ENCODE peak calls at places on chromosomes 4 and X, in six cellular contexts. One of them, this sample, is unnamed.

GRCh38 chr4:81032805-81033684 is 2.5 kb downstream of the BMP3 start:
- DNase-seq in effector memory CD4-positive, alpha-beta T cell: no peak
- DNase-seq in AG08395: no peak
- DNase-seq in bronchial epithelial cell: peak
- DNase-seq in AG10803: no peak
- DNase-seq in M059J: no peak
- DNase-seq in this sample: no peak

GRCh38 chr4:107997001-107997788 is 7.5 kb downstream of the HADH start:
- DNase-seq in AG10803: peak
- DNase-seq in bronchial epithelial cell: no peak
- DNase-seq in M059J: peak
- DNase-seq in AG08395: peak
- DNase-seq in effector memory CD4-positive, alpha-beta T cell: no peak
- DNase-seq in this sample: no peak

GRCh38 chr4:137705171-137705783 is 173.0 kb upstream of the PCDH18 start:
- DNase-seq in AG10803: peak
- DNase-seq in M059J: peak
- DNase-seq in AG08395: peak
- DNase-seq in bronchial epithelial cell: peak
- DNase-seq in effector memory CD4-positive, alpha-beta T cell: no peak
- DNase-seq in this sample: no peak

GRCh38 chr4:22515145-22515887 is 550 bp downstream of the ADGRA3 start:
- DNase-seq in AG10803: peak
- DNase-seq in AG08395: peak
- DNase-seq in M059J: peak
- DNase-seq in bronchial epithelial cell: peak
- DNase-seq in effector memory CD4-positive, alpha-beta T cell: no peak
- DNase-seq in this sample: peak

GRCh38 chr4:51853027-51853682 is 10.2 kb downstream of the DCUN1D4 start:
- DNase-seq in effector memory CD4-positive, alpha-beta T cell: no peak
- DNase-seq in M059J: no peak
- DNase-seq in AG08395: no peak
- DNase-seq in bronchial epithelial cell: no peak
- DNase-seq in AG10803: no peak
- DNase-seq in this sample: no peak

GRCh38 chr4:20022471-20022870 is 229.2 kb upstream of the SLIT2 start:
- DNase-seq in AG10803: no peak
- DNase-seq in AG08395: no peak
- DNase-seq in M059J: no peak
- DNase-seq in bronchial epithelial cell: no peak
- DNase-seq in effector memory CD4-positive, alpha-beta T cell: no peak
- DNase-seq in this sample: no peak

GRCh38 chrX:81377329-81377728 is 175.4 kb downstream of the SH3BGRL start:
- DNase-seq in AG10803: peak
- DNase-seq in AG08395: peak
- DNase-seq in M059J: peak
- DNase-seq in effector memory CD4-positive, alpha-beta T cell: no peak
- DNase-seq in bronchial epithelial cell: peak
- DNase-seq in this sample: peak

GRCh38 chr4:52914051-52914605 is 52.0 kb downstream of the RASL11B start:
- DNase-seq in AG10803: peak
- DNase-seq in bronchial epithelial cell: peak
- DNase-seq in AG08395: peak
- DNase-seq in effector memory CD4-positive, alpha-beta T cell: no peak
- DNase-seq in M059J: peak
- DNase-seq in this sample: no peak

GRCh38 chrX:63739885-63740284 is 45.1 kb downstream of the ARHGEF9 start:
- DNase-seq in AG10803: no peak
- DNase-seq in M059J: no peak
- DNase-seq in effector memory CD4-positive, alpha-beta T cell: no peak
- DNase-seq in AG08395: no peak
- DNase-seq in bronchial epithelial cell: no peak
- DNase-seq in this sample: no peak

GRCh38 chr4:25320374-25321172 is 8.0 kb downstream of the ZCCHC4 start:
- DNase-seq in M059J: peak
- DNase-seq in bronchial epithelial cell: peak
- DNase-seq in AG10803: peak
- DNase-seq in AG08395: peak
- DNase-seq in effector memory CD4-positive, alpha-beta T cell: no peak
- DNase-seq in this sample: peak

GRCh38 chr4:153393397-153393796 is 48.9 kb downstream of the MND1 start:
- DNase-seq in bronchial epithelial cell: peak
- DNase-seq in AG08395: peak
- DNase-seq in M059J: peak
- DNase-seq in AG10803: peak
- DNase-seq in effector memory CD4-positive, alpha-beta T cell: no peak
- DNase-seq in this sample: no peak

GRCh38 chrX:77910108-77910840 is at the start of gene ATP7A:
- DNase-seq in bronchial epithelial cell: peak
- DNase-seq in AG10803: peak
- DNase-seq in AG08395: peak
- DNase-seq in effector memory CD4-positive, alpha-beta T cell: peak
- DNase-seq in M059J: peak
- DNase-seq in this sample: peak

GRCh38 chr4:101678180-101678579 is 112.3 kb upstream of the BANK1 start:
- DNase-seq in M059J: peak
- DNase-seq in AG10803: peak
- DNase-seq in AG08395: no peak
- DNase-seq in effector memory CD4-positive, alpha-beta T cell: no peak
- DNase-seq in bronchial epithelial cell: no peak
- DNase-seq in this sample: no peak

GRCh38 chr4:125735107-125735506 is 420.4 kb downstream of the FAT4 start:
- DNase-seq in M059J: peak
- DNase-seq in AG10803: peak
- DNase-seq in effector memory CD4-positive, alpha-beta T cell: no peak
- DNase-seq in AG08395: peak
- DNase-seq in bronchial epithelial cell: peak
- DNase-seq in this sample: no peak

GRCh38 chr4:82787342-82787741 is 11.3 kb downstream of the SCD5 start:
- DNase-seq in M059J: peak
- DNase-seq in AG10803: no peak
- DNase-seq in effector memory CD4-positive, alpha-beta T cell: no peak
- DNase-seq in bronchial epithelial cell: peak
- DNase-seq in AG08395: no peak
- DNase-seq in this sample: no peak

GRCh38 chrX:70494441-70494840 is 49.8 kb downstream of the DLG3 start:
- DNase-seq in M059J: peak
- DNase-seq in AG08395: peak
- DNase-seq in AG10803: no peak
- DNase-seq in effector memory CD4-positive, alpha-beta T cell: no peak
- DNase-seq in bronchial epithelial cell: peak
- DNase-seq in this sample: no peak

GRCh38 chr4:8609824-8610350 is 17.3 kb downstream of the CPZ start:
- DNase-seq in bronchial epithelial cell: no peak
- DNase-seq in AG10803: no peak
- DNase-seq in AG08395: no peak
- DNase-seq in M059J: no peak
- DNase-seq in effector memory CD4-positive, alpha-beta T cell: no peak
- DNase-seq in this sample: no peak

GRCh38 chrX:10198254-10198653 is 41.5 kb downstream of the CLCN4 start:
- DNase-seq in effector memory CD4-positive, alpha-beta T cell: no peak
- DNase-seq in M059J: no peak
- DNase-seq in AG08395: no peak
- DNase-seq in bronchial epithelial cell: no peak
- DNase-seq in AG10803: peak
- DNase-seq in this sample: no peak

GRCh38 chr4:3834921-3835521 is 68.8 kb downstream of the ADRA2C start:
- DNase-seq in bronchial epithelial cell: no peak
- DNase-seq in effector memory CD4-positive, alpha-beta T cell: no peak
- DNase-seq in M059J: no peak
- DNase-seq in AG10803: no peak
- DNase-seq in AG08395: no peak
- DNase-seq in this sample: no peak

GRCh38 chr4:100059467-100059866 is 109.4 kb upstream of the H2AZ1 start:
- DNase-seq in bronchial epithelial cell: no peak
- DNase-seq in effector memory CD4-positive, alpha-beta T cell: no peak
- DNase-seq in AG08395: no peak
- DNase-seq in AG10803: no peak
- DNase-seq in M059J: no peak
- DNase-seq in this sample: no peak

GRCh38 chr4:76723916-76724315 is 174.0 kb downstream of the SOWAHB start:
- DNase-seq in AG10803: peak
- DNase-seq in bronchial epithelial cell: peak
- DNase-seq in effector memory CD4-positive, alpha-beta T cell: no peak
- DNase-seq in AG08395: peak
- DNase-seq in M059J: peak
- DNase-seq in this sample: no peak

GRCh38 chr4:132605551-132605950 is 543.5 kb upstream of the PCDH10 start:
- DNase-seq in AG08395: no peak
- DNase-seq in AG10803: no peak
- DNase-seq in effector memory CD4-positive, alpha-beta T cell: no peak
- DNase-seq in bronchial epithelial cell: no peak
- DNase-seq in M059J: no peak
- DNase-seq in this sample: no peak

GRCh38 chr4:152014280-152014679 is 253.5 kb upstream of the GATB start:
- DNase-seq in effector memory CD4-positive, alpha-beta T cell: no peak
- DNase-seq in M059J: no peak
- DNase-seq in AG08395: no peak
- DNase-seq in bronchial epithelial cell: no peak
- DNase-seq in AG10803: no peak
- DNase-seq in this sample: peak

GRCh38 chr4:77123403-77123802 is 33.6 kb upstream of the CCNG2 start:
- DNase-seq in bronchial epithelial cell: no peak
- DNase-seq in effector memory CD4-positive, alpha-beta T cell: no peak
- DNase-seq in AG10803: no peak
- DNase-seq in M059J: no peak
- DNase-seq in AG08395: no peak
- DNase-seq in this sample: no peak

GRCh38 chrX:41561045-41561444 is 113.9 kb downstream of the NYX start:
- DNase-seq in M059J: peak
- DNase-seq in effector memory CD4-positive, alpha-beta T cell: no peak
- DNase-seq in AG10803: peak
- DNase-seq in AG08395: peak
- DNase-seq in bronchial epithelial cell: peak
- DNase-seq in this sample: peak

GRCh38 chr4:26737385-26737784 is 123.3 kb upstream of the STIM2 start:
- DNase-seq in AG10803: no peak
- DNase-seq in effector memory CD4-positive, alpha-beta T cell: no peak
- DNase-seq in bronchial epithelial cell: no peak
- DNase-seq in M059J: no peak
- DNase-seq in AG08395: no peak
- DNase-seq in this sample: no peak

GRCh38 chr4:114100288-114101031 is 121.0 kb upstream of the ARSJ start:
- DNase-seq in effector memory CD4-positive, alpha-beta T cell: no peak
- DNase-seq in AG08395: no peak
- DNase-seq in M059J: no peak
- DNase-seq in bronchial epithelial cell: no peak
- DNase-seq in AG10803: no peak
- DNase-seq in this sample: no peak

GRCh38 chr4:36244257-36245084 is at the start of gene ARAP2:
- DNase-seq in AG08395: no peak
- DNase-seq in effector memory CD4-positive, alpha-beta T cell: peak
- DNase-seq in AG10803: no peak
- DNase-seq in M059J: peak
- DNase-seq in bronchial epithelial cell: peak
- DNase-seq in this sample: peak

GRCh38 chr4:131526686-131527085 is 1622.4 kb upstream of the PCDH10 start:
- DNase-seq in effector memory CD4-positive, alpha-beta T cell: no peak
- DNase-seq in AG10803: no peak
- DNase-seq in AG08395: no peak
- DNase-seq in M059J: no peak
- DNase-seq in bronchial epithelial cell: no peak
- DNase-seq in this sample: no peak

GRCh38 chrX:49001521-49002090 is 458 bp downstream of the GRIPAP1 start:
- DNase-seq in bronchial epithelial cell: peak
- DNase-seq in effector memory CD4-positive, alpha-beta T cell: peak
- DNase-seq in AG10803: peak
- DNase-seq in AG08395: peak
- DNase-seq in M059J: peak
- DNase-seq in this sample: peak

GRCh38 chr4:78032929-78033328 is 24.2 kb upstream of the FRAS1 start:
- DNase-seq in effector memory CD4-positive, alpha-beta T cell: no peak
- DNase-seq in M059J: no peak
- DNase-seq in AG08395: no peak
- DNase-seq in bronchial epithelial cell: no peak
- DNase-seq in AG10803: no peak
- DNase-seq in this sample: no peak

GRCh38 chr4:185357220-185357619 is 38.5 kb downstream of the LRP2BP start:
- DNase-seq in bronchial epithelial cell: no peak
- DNase-seq in AG10803: peak
- DNase-seq in AG08395: peak
- DNase-seq in effector memory CD4-positive, alpha-beta T cell: no peak
- DNase-seq in M059J: peak
- DNase-seq in this sample: no peak

GRCh38 chrX:11953615-11954014 is 184.7 kb upstream of the FRMPD4 start:
- DNase-seq in M059J: peak
- DNase-seq in bronchial epithelial cell: peak
- DNase-seq in AG10803: peak
- DNase-seq in AG08395: peak
- DNase-seq in effector memory CD4-positive, alpha-beta T cell: no peak
- DNase-seq in this sample: no peak